ENCODE peak calls at places on chromosomes 12 and 14, in five cellular contexts. F is IMR-90, D is H9, M is neuronal stem cell, S is H1. Z is an unnamed sample.

GRCh38 chr12:92553389-92553788 is 149.4 kb upstream of the PLEKHG7 start:
- DNase-seq in S (no peak), D (no peak), F (no peak), M (no peak), Z (no peak)

GRCh38 chr12:132106921-132107320 is 37.2 kb downstream of the DDX51 start:
- DNase-seq in S (no peak), D (no peak), F (peak), M (no peak), Z (no peak)

GRCh38 chr12:64091186-64091585 is 130.9 kb downstream of the KICS2 start:
- DNase-seq in D (no peak), S (no peak), F (no peak), M (no peak), Z (no peak)

GRCh38 chr14:64723691-64724577 is 19.7 kb downstream of the PLEKHG3 start:
- DNase-seq in M (no peak), D (no peak), S (no peak), F (no peak), Z (peak)

GRCh38 chr12:126432780-126433179 is 1367.5 kb downstream of the AACS start:
- DNase-seq in S (no peak), M (no peak), D (no peak), F (no peak), Z (no peak)

GRCh38 chr14:96042218-96042930 is 3.2 kb downstream of the C14orf132 start:
- DNase-seq in M (no peak), S (no peak), F (peak), D (no peak), Z (no peak)

GRCh38 chr12:2052861-2053674 is at the start of gene CACNA1C:
- DNase-seq in D (peak), S (peak), M (peak), F (peak), Z (peak)

GRCh38 chr14:53047302-53047701 is 96.5 kb upstream of the FERMT2 start:
- DNase-seq in D (no peak), S (no peak), M (no peak), F (peak), Z (no peak)

GRCh38 chr14:58572092-58572853 is 65.5 kb upstream of the DACT1 start:
- DNase-seq in S (no peak), F (peak), D (no peak), M (no peak), Z (peak)

GRCh38 chr14:23327947-23328744 is 6.9 kb downstream of the PABPN1 start:
- DNase-seq in M (peak), S (peak), D (peak), F (peak), Z (peak)

GRCh38 chr14:38384746-38385145 is 128.9 kb upstream of the CLEC14A start:
- DNase-seq in D (no peak), S (no peak), F (peak), M (no peak), Z (no peak)

GRCh38 chr14:57066887-57067513 is 201.7 kb downstream of the EXOC5 start:
- DNase-seq in S (peak), M (peak), D (peak), F (peak), Z (peak)

GRCh38 chr14:90381999-90382451 is 14.8 kb upstream of the CALM1 start:
- DNase-seq in M (no peak), D (peak), S (peak), F (no peak), Z (peak)

GRCh38 chr12:78120866-78121590 is 290.3 kb downstream of the NAV3 start:
- DNase-seq in D (no peak), M (no peak), S (no peak), F (peak), Z (no peak)

GRCh38 chr12:110846615-110847566 is at the start of gene CCDC63:
- DNase-seq in F (no peak), D (peak), M (peak), S (peak), Z (peak)

GRCh38 chr14:71373773-71374172 is 466.5 kb downstream of the PCNX1 start:
- DNase-seq in F (no peak), D (no peak), S (no peak), M (no peak), Z (no peak)

GRCh38 chr12:111076611-111077451 is 156.5 kb upstream of the MYL2 start:
- DNase-seq in F (no peak), S (no peak), D (no peak), M (no peak), Z (no peak)

GRCh38 chr12:6096527-6096926 is 27.9 kb downstream of the VWF start:
- DNase-seq in D (no peak), F (no peak), S (no peak), M (no peak), Z (no peak)

GRCh38 chr12:120257041-120257821 is 8.3 kb downstream of the PXN start:
- DNase-seq in D (peak), M (no peak), S (no peak), F (peak), Z (peak)

GRCh38 chr14:75980856-75981255 is 939 bp downstream of the TGFB3 start:
- DNase-seq in D (no peak), M (no peak), S (no peak), F (no peak), Z (no peak)

GRCh38 chr14:72999316-72999715 is 27.6 kb downstream of the ZFYVE1 start:
- DNase-seq in S (no peak), D (no peak), F (no peak), M (no peak), Z (no peak)

GRCh38 chr14:41830679-41831078 is 224.0 kb downstream of the LRFN5 start:
- DNase-seq in D (no peak), F (peak), S (no peak), M (no peak), Z (peak)

GRCh38 chr14:24997335-24997734 is 52.6 kb downstream of the STXBP6 start:
- DNase-seq in F (no peak), S (no peak), D (no peak), M (no peak), Z (no peak)

GRCh38 chr12:101862245-101862644 is 15.1 kb upstream of the DRAM1 start:
- DNase-seq in S (no peak), M (no peak), F (no peak), D (no peak), Z (no peak)

GRCh38 chr12:68915055-68915454 is 17.9 kb downstream of the CPM start:
- DNase-seq in M (no peak), F (peak), D (no peak), S (no peak), Z (no peak)

GRCh38 chr12:48817957-48818830 is at the start of gene CACNB3:
- DNase-seq in S (peak), M (peak), D (peak), F (peak), Z (peak)

GRCh38 chr12:48814313-48815280 is 3.7 kb upstream of the CACNB3 start:
- DNase-seq in M (peak), D (peak), S (peak), F (peak), Z (peak)

GRCh38 chr12:48816148-48816854 is 2.0 kb upstream of the CACNB3 start:
- DNase-seq in M (no peak), S (no peak), F (no peak), D (no peak), Z (no peak)

GRCh38 chr12:48813464-48814312 is 4.6 kb upstream of the CACNB3 start:
- DNase-seq in D (peak), S (peak), F (peak), M (no peak), Z (peak)

DNA sequence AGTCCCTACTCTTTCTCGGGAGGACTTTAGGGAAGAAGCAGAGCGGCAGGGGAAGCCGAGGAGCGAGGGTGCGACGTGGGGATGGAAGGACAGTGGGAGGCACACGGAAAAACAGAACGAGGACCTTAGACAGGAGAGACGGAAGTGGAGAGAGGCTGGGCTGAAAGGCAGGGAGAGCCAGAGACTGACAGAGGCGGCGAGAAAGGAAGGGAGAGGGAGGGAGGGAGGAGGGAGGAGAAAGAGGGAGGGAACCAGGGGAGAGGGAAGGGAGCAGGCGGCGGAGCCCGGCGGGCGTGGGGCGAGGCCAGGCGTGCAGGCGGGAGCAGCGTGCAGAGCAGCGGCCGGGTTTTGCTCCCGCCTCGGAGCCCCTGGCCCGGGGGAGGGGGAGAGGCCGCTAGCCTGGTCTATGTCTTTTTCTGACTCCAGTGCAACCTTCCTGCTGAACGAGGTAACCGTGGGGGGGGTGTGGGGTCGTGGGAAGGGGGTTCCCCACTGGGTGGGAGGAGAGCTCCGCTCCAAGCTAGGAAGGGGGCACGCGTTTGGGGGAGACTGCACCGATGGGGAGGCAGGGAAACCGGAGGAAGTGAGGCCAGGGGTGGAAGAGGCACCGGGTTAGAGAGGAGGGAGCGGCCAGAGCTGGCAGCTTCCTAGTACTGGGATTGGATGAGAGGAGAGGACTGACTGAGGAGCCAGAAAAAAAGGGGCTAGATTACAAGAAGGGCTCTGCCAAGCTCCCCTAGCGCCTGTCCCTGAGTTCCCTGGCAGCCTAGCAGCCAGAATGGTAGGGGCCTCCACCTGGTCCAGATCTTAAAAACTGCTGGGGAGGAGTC is 2.8 kb upstream of the CACNB3 start:
- DNase-seq in S (peak), D (peak), F (peak), M (peak), Z (peak)
- H2BK15ac ChIP-seq in S (no peak), D (no peak), F (peak), M (peak), Z (no peak)

DNA sequence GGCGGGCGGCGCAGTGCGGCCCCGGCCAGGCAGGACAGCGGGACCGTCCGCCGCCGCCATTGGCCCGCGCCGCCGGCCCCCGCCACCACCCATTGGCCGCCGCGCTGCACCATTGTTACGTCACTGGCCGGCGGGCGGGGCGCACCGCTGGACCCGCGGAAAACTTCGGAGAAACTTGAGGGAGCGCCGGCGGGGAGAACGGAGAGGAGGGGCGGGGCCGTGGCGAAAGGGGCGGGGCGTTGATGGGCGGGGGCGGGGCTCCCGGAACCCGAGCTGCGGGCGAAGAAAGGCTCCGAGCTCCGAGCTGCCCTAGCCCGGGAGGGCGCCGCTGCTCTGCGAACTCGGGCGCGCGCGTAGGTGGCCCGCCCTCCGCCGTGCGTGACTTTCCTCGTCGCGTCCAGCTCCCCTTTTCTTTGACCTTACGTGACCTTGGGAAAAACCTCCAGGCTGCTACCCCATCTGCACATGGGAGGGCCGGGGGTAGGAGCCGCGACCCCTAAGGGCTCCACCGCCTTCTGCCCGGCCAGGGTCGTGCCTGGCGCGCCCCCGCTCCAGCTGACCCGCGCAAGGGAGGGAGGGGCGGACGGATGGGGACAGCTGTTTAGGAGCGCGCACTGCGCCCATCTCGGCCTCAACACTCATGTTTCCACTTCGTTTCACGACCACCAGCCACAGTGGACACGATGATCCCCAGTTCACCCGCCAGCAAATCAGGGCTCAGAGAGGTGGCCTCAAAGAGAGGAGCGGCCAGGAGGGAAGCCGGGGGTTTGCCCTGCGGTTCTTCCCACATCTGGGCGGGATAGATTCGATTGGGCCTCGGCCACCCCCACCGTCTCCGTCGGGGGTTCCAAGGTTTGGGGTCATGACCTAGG is at the start of gene ANKRD9:
- DNase-seq in M (peak), D (peak), S (peak), F (peak), Z (peak)
- H2BK15ac ChIP-seq in M (peak), D (no peak), S (peak), F (no peak), Z (no peak)

DNA sequence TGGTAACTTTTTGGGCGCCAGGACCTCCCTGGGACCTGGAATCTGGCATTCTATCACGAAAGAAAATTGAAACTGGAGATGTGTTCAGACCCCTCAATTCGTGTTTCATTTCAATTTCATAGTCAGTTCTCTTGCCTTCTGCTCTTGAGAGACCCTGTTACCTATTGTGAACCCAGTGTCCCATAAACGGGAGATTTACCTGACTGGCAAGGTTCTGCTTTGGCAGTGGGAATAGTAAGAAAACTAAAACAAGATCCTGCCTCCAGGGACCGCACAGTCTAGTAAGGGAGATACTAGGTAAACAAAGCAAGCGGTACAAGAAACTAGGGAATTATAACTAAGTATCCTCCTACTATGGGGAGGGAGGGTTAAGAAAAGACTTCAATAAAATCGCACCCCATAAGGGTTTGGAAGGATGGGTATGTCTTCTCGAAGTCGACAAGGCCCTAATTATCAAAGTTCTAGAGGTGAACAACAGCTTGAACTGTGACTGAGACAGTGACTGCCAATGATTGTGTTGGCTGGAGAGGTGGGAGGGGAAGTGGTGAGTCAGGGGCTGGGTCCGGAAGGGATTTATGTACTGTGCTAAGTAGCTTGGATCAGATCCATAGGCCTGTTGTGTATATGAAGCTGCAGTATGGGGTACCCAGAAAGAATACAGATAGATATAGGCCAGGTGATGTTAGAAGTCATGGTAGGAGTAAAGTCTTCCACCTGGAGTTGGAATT is 754 bp downstream of the ACSS3 start:
- DNase-seq in D (no peak), S (no peak), M (no peak), F (peak), Z (peak)
- H2BK15ac ChIP-seq in D (no peak), S (no peak), M (no peak), F (no peak), Z (peak)

GRCh38 chr12:105742567-105742874 is 396.2 kb downstream of the NUAK1 start:
- DNase-seq in M (no peak), F (no peak), D (no peak), S (no peak), Z (no peak)

GRCh38 chr12:105740337-105740736 is 398.4 kb downstream of the NUAK1 start:
- DNase-seq in D (no peak), S (no peak), M (peak), F (no peak), Z (peak)

GRCh38 chr12:105744659-105745058 is 394.1 kb downstream of the NUAK1 start:
- DNase-seq in M (no peak), F (no peak), D (peak), S (no peak), Z (no peak)

GRCh38 chr12:105740970-105741725 is 397.6 kb downstream of the NUAK1 start:
- DNase-seq in D (no peak), M (no peak), F (peak), S (no peak), Z (no peak)

DNA sequence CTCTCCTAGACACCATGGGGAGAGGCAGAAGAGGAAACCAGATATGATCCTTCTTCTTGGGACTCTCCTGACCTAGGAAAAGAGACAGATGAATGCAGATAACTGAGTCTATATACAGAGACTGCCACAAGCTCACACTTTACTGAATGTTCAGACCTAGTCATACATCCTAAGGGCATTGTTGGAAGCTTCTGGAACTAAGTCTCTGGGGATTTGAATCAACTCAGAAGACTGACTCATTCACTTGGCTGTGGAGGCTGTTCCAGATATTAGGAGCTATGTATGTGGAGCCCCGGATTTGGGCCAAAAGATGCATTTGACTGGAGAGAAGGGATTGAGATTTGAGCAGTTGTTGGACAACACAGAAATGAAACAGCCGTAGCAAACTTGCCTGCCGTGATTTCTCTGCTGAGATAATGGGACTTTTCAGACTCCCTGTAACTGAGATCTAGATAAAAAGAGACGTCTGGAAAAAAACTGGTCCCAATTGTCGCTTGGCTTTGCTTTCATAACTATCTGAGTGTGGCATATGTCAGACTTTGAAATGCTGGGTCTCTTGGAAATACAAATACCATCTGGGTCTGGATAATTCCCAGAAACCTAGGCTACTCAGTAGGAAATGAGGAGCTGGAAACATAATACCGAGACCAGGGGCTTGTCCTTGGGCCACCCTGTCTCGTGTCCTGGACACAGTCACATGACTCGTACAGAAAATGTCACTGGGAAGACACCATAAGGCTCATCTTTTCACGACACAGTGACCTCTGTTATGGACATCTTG is 396.8 kb downstream of the NUAK1 start:
- DNase-seq in F (peak), M (no peak), D (no peak), S (no peak), Z (no peak)
- H2BK15ac ChIP-seq in F (no peak), M (no peak), D (no peak), S (no peak), Z (peak)

DNA sequence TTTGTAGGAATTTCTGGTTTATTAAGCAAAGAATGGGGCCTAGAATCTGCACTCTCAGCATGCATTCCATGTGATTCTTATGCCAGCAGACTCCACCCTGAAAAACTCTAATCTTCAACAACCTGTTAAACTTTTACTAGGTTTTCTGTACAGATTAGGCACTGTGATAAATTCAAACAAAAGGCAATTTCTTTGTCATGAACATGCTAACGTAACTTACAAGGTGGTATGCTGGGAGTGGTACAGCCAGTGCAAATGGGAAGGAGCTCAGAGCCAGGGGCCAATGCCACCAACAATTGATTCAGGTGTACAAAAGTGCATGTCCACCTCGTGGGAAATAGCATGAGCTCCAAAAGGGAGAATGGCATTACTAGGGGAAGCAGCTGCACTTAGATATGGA is 83.0 kb downstream of the PPFIBP1 start:
- DNase-seq in D (no peak), F (no peak), S (no peak), M (no peak), Z (no peak)
- H2BK15ac ChIP-seq in D (no peak), F (no peak), S (no peak), M (no peak), Z (no peak)

DNA sequence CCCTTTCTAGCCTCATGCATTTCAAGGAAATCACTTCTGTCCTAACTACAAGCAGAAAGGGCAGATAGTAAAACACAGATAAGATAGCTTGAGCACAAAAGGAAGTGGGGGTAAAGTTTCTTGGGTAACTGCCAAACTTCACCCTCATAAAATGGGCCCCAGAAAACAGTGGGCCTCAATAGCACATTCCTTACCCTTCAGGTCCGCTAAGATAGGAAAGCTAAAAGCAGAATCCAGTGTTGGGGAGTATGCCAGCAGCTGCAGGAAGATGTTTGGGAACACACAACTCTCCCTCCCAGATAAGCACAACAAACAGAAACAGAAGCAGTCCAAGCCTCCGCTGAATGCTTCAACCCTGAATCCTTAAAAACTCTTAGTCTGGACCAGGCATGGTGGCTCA is 110.9 kb upstream of the MGAT4C start:
- DNase-seq in F (no peak), M (no peak), D (no peak), S (no peak), Z (peak)
- H2BK15ac ChIP-seq in F (no peak), M (no peak), D (no peak), S (no peak), Z (no peak)

GRCh38 chr12:28296287-28296686 is 106.0 kb downstream of the CCDC91 start:
- DNase-seq in S (no peak), M (no peak), D (no peak), F (no peak), Z (no peak)
- H2BK15ac ChIP-seq in S (no peak), M (no peak), D (no peak), F (no peak), Z (no peak)

Z was measured in mesendoderm.